ENCODE peak calls at places on chromosomes 2 and 18, in six cellular contexts. C is T-helper 17 cell; G is stimulated activated CD8-positive, alpha-beta memory T cell treated with anti-CD3 and anti-CD28 coated beads, Interleukin-15, amount 100 ng/mL, for 4 hours; R is endothelial cell; A is NB4; S is activated T-helper 1 cell treated with anti-CD3 and anti-CD28 coated beads, Interleukin-2, amount 50 U/mL, for 16 hours. W is an unnamed sample.
A peak's percentile ranks its signal among the peaks of the same experiment; 100 is the strongest.

GRCh38 chr2:196489366-196489765 is 150.1 kb upstream of the CCDC150 start:
- DNase-seq in C (no peak), G (no peak), R (no peak), A (no peak), S (no peak), W (no peak)

GRCh38 chr2:98295721-98296414 is 50.4 kb upstream of the CNGA3 start:
- DNase-seq in C (no peak), G (no peak), R (no peak), A (no peak), S (no peak), W (no peak)

GRCh38 chr2:42753188-42753813 is 10.6 kb downstream of the OXER1 start:
- DNase-seq in C (no peak), G (no peak), R (no peak), A (peak; percentile 74), S (no peak), W (no peak)

GRCh38 chr2:216922170-216922780 is 62.4 kb upstream of the TNP1 start:
- DNase-seq in C (no peak), G (no peak), R (no peak), A (no peak), S (no peak), W (no peak)

GRCh38 chr18:37537868-37538525 is 27.6 kb downstream of the CELF4 start:
- DNase-seq in C (no peak), G (no peak), R (peak; percentile 93), A (peak; percentile 53), S (no peak), W (peak; percentile 89)

GRCh38 chr2:66252002-66252545 is 182.9 kb upstream of the MEIS1 start:
- DNase-seq in C (no peak), G (no peak), R (no peak), A (no peak), S (no peak), W (no peak)

GRCh38 chr18:26579941-26580618 is 31.7 kb upstream of the KCTD1 start:
- DNase-seq in C (no peak), G (no peak), R (no peak), A (no peak), S (no peak), W (peak; percentile 76)

GRCh38 chr18:68861365-68861764 is 63.5 kb downstream of the CCDC102B start:
- DNase-seq in C (no peak), G (no peak), R (no peak), A (no peak), S (no peak), W (no peak)

GRCh38 chr2:191552036-191552435 is 125.9 kb upstream of the NABP1 start:
- DNase-seq in C (no peak), G (no peak), R (no peak), A (no peak), S (no peak), W (no peak)

GRCh38 chr2:216651370-216651881 is 18.2 kb downstream of the IGFBP2 start:
- DNase-seq in C (no peak), G (no peak), R (no peak), A (peak; percentile 38), S (no peak), W (no peak)

GRCh38 chr2:214107731-214108130 is 303.1 kb upstream of the VWC2L start:
- DNase-seq in C (no peak), G (no peak), R (no peak), A (no peak), S (no peak), W (no peak)

GRCh38 chr2:73642338-73643018 is at the start of gene NAT8:
- DNase-seq in C (no peak), G (no peak), R (no peak), A (no peak), S (no peak), W (no peak)

GRCh38 chr2:9146656-9147055 is 60.0 kb upstream of the ASAP2 start:
- DNase-seq in C (no peak), G (no peak), R (no peak), A (no peak), S (no peak), W (no peak)